ENCODE peak calls at places on chromosomes 2 and 18, in ten cellular contexts. N is esophagus squamous epithelium, S is GM12865, M is IMR-90, E is transverse colon, U is MCF 10A, F is upper lobe of right lung, Z is AG10803, H is ovary, Y is GM23338. I is an unnamed sample.

GRCh38 chr2:2902551-2903216 is 474.9 kb downstream of the EIPR1 start:
- DNase-seq in N (no peak), S (no peak), M (no peak), E (no peak), U (no peak), F (no peak), Z (no peak), H (no peak), Y (no peak), I (peak)

GRCh38 chr18:35479911-35480586 is 17.7 kb downstream of the INO80C start:
- DNase-seq in N (no peak), S (no peak), M (no peak), E (peak), U (peak), F (no peak), Z (no peak), H (no peak), Y (no peak), I (no peak)

GRCh38 chr2:226270279-226270678 is 529.3 kb downstream of the IRS1 start:
- DNase-seq in N (no peak), S (no peak), M (no peak), E (no peak), U (no peak), F (no peak), Z (peak), H (no peak), Y (no peak), I (no peak)

GRCh38 chr18:59420244-59420643 is 61.2 kb upstream of the LMAN1 start:
- DNase-seq in N (no peak), S (no peak), M (no peak), E (no peak), U (no peak), F (no peak), Z (no peak), H (peak), Y (no peak), I (no peak)

GRCh38 chr18:77116201-77117080 is 16.1 kb downstream of the MBP start:
- DNase-seq in N (no peak), S (no peak), M (no peak), E (no peak), U (no peak), F (no peak), Z (no peak), H (no peak), Y (no peak), I (no peak)

GRCh38 chr2:105409717-105410116 is 10.9 kb upstream of the FHL2 start:
- DNase-seq in N (no peak), S (no peak), M (peak), E (peak), U (peak), F (no peak), Z (peak), H (peak), Y (no peak), I (peak)

GRCh38 chr18:8798996-8799395 is 93.6 kb downstream of the MTCL1 start:
- DNase-seq in N (no peak), S (no peak), M (no peak), E (peak), U (peak), F (no peak), Z (peak), H (no peak), Y (no peak), I (no peak)

GRCh38 chr2:216666461-216667233 is 28.7 kb downstream of the IGFBP5 start:
- DNase-seq in N (no peak), S (peak), M (peak), E (peak), U (peak), F (peak), Z (peak), H (peak), Y (peak), I (no peak)

GRCh38 chr2:210502997-210503621 is 26.6 kb upstream of the LANCL1 start:
- DNase-seq in N (no peak), S (peak), M (peak), E (peak), U (peak), F (no peak), Z (peak), H (peak), Y (peak), I (peak)

GRCh38 chr18:57438669-57439616 is 3.8 kb downstream of the ONECUT2 start:
- DNase-seq in N (no peak), S (no peak), M (no peak), E (no peak), U (no peak), F (no peak), Z (no peak), H (no peak), Y (peak), I (no peak)

GRCh38 chr18:47953471-47953931 is 23.0 kb upstream of the SMAD2 start:
- DNase-seq in N (peak), S (peak), M (no peak), E (peak), U (peak), F (no peak), Z (peak), H (no peak), Y (peak), I (peak)

GRCh38 chr2:162839419-162839818 is 852 bp upstream of the KCNH7 start:
- DNase-seq in N (no peak), S (no peak), M (no peak), E (no peak), U (no peak), F (peak), Z (no peak), H (no peak), Y (peak), I (no peak)

GRCh38 chr2:109290887-109291675 is 162.1 kb downstream of the SH3RF3 start:
- DNase-seq in N (no peak), S (no peak), M (peak), E (no peak), U (peak), F (no peak), Z (no peak), H (no peak), Y (no peak), I (peak)

GRCh38 chr2:18792226-18792629 is 202.9 kb upstream of the NT5C1B start:
- DNase-seq in N (no peak), S (no peak), M (no peak), E (no peak), U (peak), F (no peak), Z (peak), H (no peak), Y (no peak), I (no peak)

GRCh38 chr18:3448845-3449701 is 899 bp upstream of the TGIF1 start:
- DNase-seq in N (peak), S (peak), M (peak), E (peak), U (peak), F (peak), Z (peak), H (peak), Y (peak), I (peak)

GRCh38 chr2:64288932-64289655 is 144.9 kb upstream of the PELI1 start:
- DNase-seq in N (no peak), S (no peak), M (no peak), E (no peak), U (no peak), F (no peak), Z (peak), H (no peak), Y (no peak), I (no peak)

GRCh38 chr2:95041060-95041823 is 15.7 kb downstream of the MAL start:
- DNase-seq in N (no peak), S (peak), M (no peak), E (no peak), U (no peak), F (no peak), Z (no peak), H (no peak), Y (no peak), I (no peak)

GRCh38 chr2:41722668-41723369 is 325.0 kb upstream of the PKDCC start:
- DNase-seq in N (no peak), S (peak), M (peak), E (no peak), U (peak), F (no peak), Z (peak), H (peak), Y (no peak), I (peak)

GRCh38 chr2:12232876-12233275 is 483.9 kb upstream of the TRIB2 start:
- DNase-seq in N (no peak), S (no peak), M (no peak), E (no peak), U (no peak), F (no peak), Z (peak), H (no peak), Y (no peak), I (no peak)

GRCh38 chr2:45607701-45608100 is 3.4 kb downstream of the SRBD1 start:
- DNase-seq in N (no peak), S (no peak), M (no peak), E (no peak), U (peak), F (no peak), Z (peak), H (no peak), Y (peak), I (no peak)

GRCh38 chr2:42970151-42970550 is 177.8 kb upstream of the HAAO start:
- DNase-seq in N (no peak), S (no peak), M (peak), E (no peak), U (no peak), F (no peak), Z (no peak), H (peak), Y (no peak), I (no peak)

GRCh38 chr2:197993830-197994229 is 189.4 kb downstream of the PLCL1 start:
- DNase-seq in N (no peak), S (peak), M (peak), E (no peak), U (peak), F (no peak), Z (peak), H (no peak), Y (no peak), I (no peak)

GRCh38 chr2:204695506-204695905 is 150.2 kb downstream of the PARD3B start:
- DNase-seq in N (no peak), S (no peak), M (peak), E (no peak), U (no peak), F (no peak), Z (peak), H (no peak), Y (no peak), I (no peak)

GRCh38 chr18:34738173-34738894 is 28.2 kb downstream of the DTNA start:
- DNase-seq in N (no peak), S (no peak), M (no peak), E (no peak), U (peak), F (no peak), Z (no peak), H (no peak), Y (no peak), I (no peak)

GRCh38 chr2:129812654-129813053 is 166.8 kb upstream of the RAB6C start:
- DNase-seq in N (no peak), S (no peak), M (no peak), E (no peak), U (no peak), F (no peak), Z (no peak), H (no peak), Y (no peak), I (no peak)

GRCh38 chr2:102915128-102915527 is 153.3 kb downstream of the TMEM182 start:
- DNase-seq in N (no peak), S (no peak), M (peak), E (no peak), U (peak), F (no peak), Z (peak), H (no peak), Y (no peak), I (no peak)

GRCh38 chr18:7614030-7614429 is 46.9 kb downstream of the PTPRM start:
- DNase-seq in N (no peak), S (no peak), M (no peak), E (no peak), U (no peak), F (no peak), Z (no peak), H (no peak), Y (no peak), I (no peak)

GRCh38 chr2:88199912-88200682 is 30.0 kb downstream of the THNSL2 start:
- DNase-seq in N (no peak), S (no peak), M (no peak), E (peak), U (peak), F (peak), Z (no peak), H (no peak), Y (peak), I (peak)

GRCh38 chr2:189116059-189116458 is 63.5 kb downstream of the COL5A2 start:
- DNase-seq in N (no peak), S (no peak), M (no peak), E (no peak), U (no peak), F (no peak), Z (no peak), H (no peak), Y (peak), I (no peak)

GRCh38 chr18:9700261-9700796 is 7.8 kb upstream of the RAB31 start:
- DNase-seq in N (no peak), S (no peak), M (peak), E (no peak), U (no peak), F (no peak), Z (no peak), H (no peak), Y (no peak), I (no peak)

GRCh38 chr18:8766576-8767253 is 61.4 kb downstream of the MTCL1 start:
- DNase-seq in N (no peak), S (no peak), M (no peak), E (no peak), U (no peak), F (no peak), Z (no peak), H (no peak), Y (no peak), I (no peak)

GRCh38 chr2:65063426-65063825 is 7.2 kb downstream of the CEP68 start:
- DNase-seq in N (no peak), S (no peak), M (no peak), E (no peak), U (no peak), F (no peak), Z (peak), H (no peak), Y (no peak), I (peak)

GRCh38 chr2:239003933-239004636 is 156.2 kb downstream of the TWIST2 start:
- DNase-seq in N (no peak), S (no peak), M (no peak), E (no peak), U (no peak), F (peak), Z (no peak), H (no peak), Y (no peak), I (no peak)

GRCh38 chr2:239002591-239002959 is 154.7 kb downstream of the TWIST2 start:
- DNase-seq in N (no peak), S (no peak), M (no peak), E (no peak), U (no peak), F (no peak), Z (no peak), H (no peak), Y (no peak), I (no peak)

GRCh38 chr2:239001794-239002193 is 153.9 kb downstream of the TWIST2 start:
- DNase-seq in N (no peak), S (no peak), M (no peak), E (no peak), U (no peak), F (no peak), Z (no peak), H (no peak), Y (no peak), I (no peak)

GRCh38 chr2:239005586-239005985 is 157.7 kb downstream of the TWIST2 start:
- DNase-seq in N (no peak), S (no peak), M (no peak), E (no peak), U (no peak), F (peak), Z (no peak), H (no peak), Y (no peak), I (peak)

DNA sequence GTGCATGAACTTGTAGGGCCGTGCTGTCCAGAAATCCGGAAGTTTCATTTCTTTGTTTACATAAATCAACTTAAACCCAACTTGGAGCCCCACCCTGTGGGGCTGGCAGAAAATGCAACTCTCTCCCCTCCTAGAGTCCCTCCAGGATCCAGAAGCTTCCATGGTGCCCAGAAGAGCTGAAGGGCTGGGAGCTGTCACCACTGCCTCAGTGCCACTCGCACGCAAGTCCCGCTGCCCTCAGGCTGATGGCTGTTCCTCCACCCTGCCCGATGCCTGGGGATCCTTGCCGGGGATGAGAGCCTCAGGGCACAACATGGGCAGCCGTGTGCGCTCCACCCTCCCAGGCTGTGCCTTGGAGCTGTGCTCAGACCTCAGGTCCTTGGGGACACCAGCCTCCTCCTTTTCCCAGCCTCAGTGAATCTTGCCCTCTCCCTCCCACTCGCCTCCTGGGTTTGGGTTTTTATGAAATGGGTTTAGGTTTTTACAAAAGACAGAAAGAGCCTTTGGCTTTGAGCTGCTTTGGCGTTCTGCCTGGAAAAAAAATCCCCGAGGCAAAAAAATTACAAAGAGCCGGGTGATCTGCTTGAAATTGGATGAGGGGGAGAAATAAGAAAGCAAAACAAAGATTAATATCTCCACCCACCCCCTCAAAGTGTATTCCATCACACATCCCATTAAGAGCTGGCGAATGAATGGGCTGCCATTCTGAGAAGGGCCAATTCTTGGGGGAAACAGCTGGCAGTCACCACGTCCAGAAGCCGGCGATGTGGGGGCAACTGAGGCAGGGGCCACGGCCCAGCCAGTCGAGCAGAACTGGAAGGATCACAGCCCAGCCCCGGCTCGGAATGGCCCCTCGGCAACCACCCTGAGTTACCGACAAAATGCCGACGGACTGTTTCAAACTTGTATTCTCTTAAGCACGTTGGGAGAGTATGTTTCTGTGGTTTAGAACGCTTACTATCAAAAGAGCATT is 155.4 kb downstream of the TWIST2 start:
- DNase-seq in N (no peak), S (no peak), M (peak), E (no peak), U (peak), F (peak), Z (peak), H (peak), Y (no peak), I (no peak)
- TF ChIP-seq CTCF in N (no peak), S (no peak), M (peak), E (no peak), U (peak), F (no peak), Z (peak), H (no peak), Y (no peak), I (no peak)

GRCh38 chr2:235675678-235676535 is 182.1 kb downstream of the AGAP1 start:
- DNase-seq in N (no peak), S (no peak), M (peak), E (no peak), U (peak), F (no peak), Z (peak), H (no peak), Y (no peak), I (no peak)
- TF ChIP-seq CTCF in N (no peak), S (no peak), M (no peak), E (no peak), U (no peak), F (no peak), Z (peak), H (no peak), Y (no peak), I (no peak)

DNA sequence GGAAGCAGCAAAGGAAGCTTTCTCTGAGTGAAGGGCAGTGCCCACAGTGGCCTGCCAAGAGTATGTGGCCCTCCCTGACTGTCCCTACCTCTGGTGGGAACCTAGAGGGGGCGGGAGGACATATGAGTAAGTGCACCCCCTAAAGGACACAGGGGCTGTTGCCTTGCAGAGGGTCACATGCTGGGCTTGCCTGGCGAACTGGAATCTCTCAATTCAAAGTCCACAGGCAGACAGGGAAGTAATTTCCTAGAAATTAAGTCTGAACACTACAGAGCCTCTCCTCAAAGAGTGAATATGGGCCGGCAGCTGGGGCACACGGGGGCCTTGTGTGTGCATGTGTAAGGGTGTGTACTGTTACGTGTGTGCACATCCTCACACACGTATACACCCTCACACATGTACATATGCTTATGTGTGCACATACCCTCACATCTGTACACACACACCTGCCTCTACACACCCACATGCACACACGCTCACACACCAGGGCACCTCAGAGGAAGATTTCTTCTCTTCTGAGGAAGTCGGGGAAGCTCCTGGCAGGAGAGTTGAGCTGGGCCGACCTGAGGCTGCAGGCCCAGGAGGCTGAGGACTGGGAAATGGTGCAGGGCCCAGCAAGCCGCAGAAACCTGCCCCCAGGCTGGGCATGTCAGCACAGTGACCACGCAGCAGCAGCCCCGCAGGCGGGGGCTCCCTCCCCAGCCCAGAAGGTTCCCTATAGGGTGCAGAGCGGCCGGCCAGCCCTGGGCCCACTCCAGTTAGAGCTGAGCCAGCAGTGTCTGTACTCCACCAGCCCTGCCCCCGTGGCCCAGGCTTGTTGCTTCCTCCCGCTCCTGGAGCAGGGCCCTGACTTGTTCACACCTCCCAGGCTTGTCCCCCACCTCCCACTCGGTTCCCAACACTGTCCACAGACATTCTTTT is 77.4 kb upstream of the TAF1B start:
- DNase-seq in N (no peak), S (no peak), M (no peak), E (peak), U (no peak), F (peak), Z (no peak), H (no peak), Y (no peak), I (peak)
- TF ChIP-seq CTCF in N (no peak), S (no peak), M (no peak), E (no peak), U (no peak), F (no peak), Z (no peak), H (no peak), Y (peak), I (no peak)

GRCh38 chr2:171957061-171957460 is 34.8 kb downstream of the HAT1 start:
- DNase-seq in N (no peak), S (no peak), M (no peak), E (no peak), U (peak), F (no peak), Z (peak), H (no peak), Y (peak), I (no peak)
- TF ChIP-seq CTCF in N (no peak), S (no peak), M (no peak), E (no peak), U (no peak), F (no peak), Z (peak), H (no peak), Y (peak), I (no peak)

GRCh38 chr18:74564012-74564411 is 29.7 kb downstream of the CNDP1 start:
- DNase-seq in N (no peak), S (no peak), M (no peak), E (no peak), U (no peak), F (no peak), Z (no peak), H (no peak), Y (no peak), I (no peak)

GRCh38 chr18:74569401-74569800 is 28.3 kb upstream of the ZNF407 start:
- DNase-seq in N (no peak), S (no peak), M (no peak), E (no peak), U (no peak), F (no peak), Z (no peak), H (no peak), Y (no peak), I (no peak)

GRCh38 chr18:74570266-74570665 is 27.4 kb upstream of the ZNF407 start:
- DNase-seq in N (no peak), S (no peak), M (no peak), E (no peak), U (no peak), F (no peak), Z (no peak), H (no peak), Y (no peak), I (no peak)

GRCh38 chr18:74571895-74572680 is 25.6 kb upstream of the ZNF407 start:
- DNase-seq in N (no peak), S (no peak), M (no peak), E (no peak), U (no peak), F (no peak), Z (no peak), H (no peak), Y (no peak), I (no peak)

GRCh38 chr18:74567805-74568204 is 29.9 kb upstream of the ZNF407 start:
- DNase-seq in N (no peak), S (no peak), M (no peak), E (no peak), U (no peak), F (no peak), Z (no peak), H (no peak), Y (peak), I (no peak)
- TF ChIP-seq CTCF in N (no peak), S (peak), M (no peak), E (no peak), U (no peak), F (no peak), Z (no peak), H (no peak), Y (peak), I (no peak)

GRCh38 chr2:70190413-70191243 is at the start of gene C2orf42:
- DNase-seq in N (peak), S (peak), M (peak), E (peak), U (peak), F (peak), Z (peak), H (peak), Y (peak), I (peak)
- TF ChIP-seq CTCF in N (no peak), S (no peak), M (peak), E (no peak), U (no peak), F (peak), Z (peak), H (peak), Y (peak), I (no peak)